ENCODE peak calls at places on chromosomes 13 and 19, in eight cellular contexts. One of them, this sample, is unnamed.

GRCh38 chr13:94112227-94112626 is 367.3 kb downstream of the DCT start:
- DNase-seq in endodermal cell: no peak
- DNase-seq in CD4-positive, alpha-beta T cell: no peak
- DNase-seq in IMR-90: peak; percentile 98
- DNase-seq in uterus: no peak
- DNase-seq in colonic mucosa: no peak
- DNase-seq in OCI-LY7: no peak
- DNase-seq in tibial nerve: peak; percentile 18
- DNase-seq in this sample: no peak

GRCh38 chr19:4380254-4380727 is 20.1 kb downstream of the SH3GL1 start:
- DNase-seq in uterus: peak; percentile 45
- DNase-seq in CD4-positive, alpha-beta T cell: peak; percentile 51
- DNase-seq in tibial nerve: no peak
- DNase-seq in endodermal cell: no peak
- DNase-seq in colonic mucosa: no peak
- DNase-seq in OCI-LY7: peak; percentile 43
- DNase-seq in IMR-90: no peak
- DNase-seq in this sample: no peak

GRCh38 chr13:31172535-31172934 is 10.8 kb upstream of the HSPH1 start:
- DNase-seq in IMR-90: peak; percentile 84
- DNase-seq in endodermal cell: no peak
- DNase-seq in tibial nerve: no peak
- DNase-seq in colonic mucosa: no peak
- DNase-seq in OCI-LY7: no peak
- DNase-seq in uterus: no peak
- DNase-seq in CD4-positive, alpha-beta T cell: no peak
- DNase-seq in this sample: no peak

GRCh38 chr13:96003304-96003703 is 49.9 kb downstream of the UGGT2 start:
- DNase-seq in uterus: no peak
- DNase-seq in CD4-positive, alpha-beta T cell: no peak
- DNase-seq in IMR-90: no peak
- DNase-seq in endodermal cell: peak; percentile 39
- DNase-seq in OCI-LY7: no peak
- DNase-seq in tibial nerve: no peak
- DNase-seq in colonic mucosa: no peak
- DNase-seq in this sample: no peak

GRCh38 chr19:47239610-47240296 is 8.8 kb upstream of the BBC3 start:
- DNase-seq in tibial nerve: no peak
- DNase-seq in colonic mucosa: no peak
- DNase-seq in OCI-LY7: no peak
- DNase-seq in CD4-positive, alpha-beta T cell: no peak
- DNase-seq in uterus: peak; percentile 66
- DNase-seq in endodermal cell: peak; percentile 87
- DNase-seq in IMR-90: peak; percentile 47
- DNase-seq in this sample: peak; percentile 50

GRCh38 chr13:113746143-113746525 is 12.9 kb upstream of the TMEM255B start:
- DNase-seq in colonic mucosa: peak; percentile 44
- DNase-seq in uterus: no peak
- DNase-seq in endodermal cell: no peak
- DNase-seq in CD4-positive, alpha-beta T cell: no peak
- DNase-seq in tibial nerve: no peak
- DNase-seq in IMR-90: no peak
- DNase-seq in OCI-LY7: no peak
- DNase-seq in this sample: peak; percentile 47

GRCh38 chr19:38632476-38633213 is 13.7 kb downstream of the EIF3K start:
- DNase-seq in tibial nerve: no peak
- DNase-seq in IMR-90: no peak
- DNase-seq in CD4-positive, alpha-beta T cell: no peak
- DNase-seq in OCI-LY7: no peak
- DNase-seq in uterus: no peak
- DNase-seq in endodermal cell: peak; percentile 46
- DNase-seq in colonic mucosa: no peak
- DNase-seq in this sample: no peak

GRCh38 chr13:21800847-21801616 is 130.2 kb downstream of the FGF9 start:
- DNase-seq in OCI-LY7: no peak
- DNase-seq in uterus: no peak
- DNase-seq in CD4-positive, alpha-beta T cell: no peak
- DNase-seq in IMR-90: peak; percentile 24
- DNase-seq in tibial nerve: no peak
- DNase-seq in colonic mucosa: no peak
- DNase-seq in endodermal cell: no peak
- DNase-seq in this sample: no peak

GRCh38 chr13:34826432-34826831 is 115.6 kb upstream of the NBEA start:
- DNase-seq in tibial nerve: no peak
- DNase-seq in colonic mucosa: no peak
- DNase-seq in uterus: no peak
- DNase-seq in OCI-LY7: no peak
- DNase-seq in CD4-positive, alpha-beta T cell: no peak
- DNase-seq in endodermal cell: no peak
- DNase-seq in IMR-90: no peak
- DNase-seq in this sample: no peak

GRCh38 chr13:20773194-20774080 is at the start of gene EEF1AKMT1:
- DNase-seq in OCI-LY7: peak; percentile 86
- DNase-seq in CD4-positive, alpha-beta T cell: peak; percentile 94
- DNase-seq in IMR-90: peak; percentile 91
- DNase-seq in endodermal cell: peak; percentile 98
- DNase-seq in colonic mucosa: peak; percentile 95
- DNase-seq in uterus: peak; percentile 93
- DNase-seq in tibial nerve: peak; percentile 87
- DNase-seq in this sample: peak; percentile 97

GRCh38 chr19:13938361-13939027 is at the start of gene PODNL1:
- DNase-seq in endodermal cell: no peak
- DNase-seq in IMR-90: peak; percentile 53
- DNase-seq in tibial nerve: peak; percentile 69
- DNase-seq in colonic mucosa: no peak
- DNase-seq in OCI-LY7: no peak
- DNase-seq in uterus: no peak
- DNase-seq in CD4-positive, alpha-beta T cell: no peak
- DNase-seq in this sample: no peak

GRCh38 chr13:98989469-98990235 is 11.8 kb upstream of the DOCK9 start:
- DNase-seq in OCI-LY7: no peak
- DNase-seq in endodermal cell: no peak
- DNase-seq in uterus: no peak
- DNase-seq in colonic mucosa: no peak
- DNase-seq in IMR-90: no peak
- DNase-seq in tibial nerve: no peak
- DNase-seq in CD4-positive, alpha-beta T cell: no peak
- DNase-seq in this sample: no peak

DNA sequence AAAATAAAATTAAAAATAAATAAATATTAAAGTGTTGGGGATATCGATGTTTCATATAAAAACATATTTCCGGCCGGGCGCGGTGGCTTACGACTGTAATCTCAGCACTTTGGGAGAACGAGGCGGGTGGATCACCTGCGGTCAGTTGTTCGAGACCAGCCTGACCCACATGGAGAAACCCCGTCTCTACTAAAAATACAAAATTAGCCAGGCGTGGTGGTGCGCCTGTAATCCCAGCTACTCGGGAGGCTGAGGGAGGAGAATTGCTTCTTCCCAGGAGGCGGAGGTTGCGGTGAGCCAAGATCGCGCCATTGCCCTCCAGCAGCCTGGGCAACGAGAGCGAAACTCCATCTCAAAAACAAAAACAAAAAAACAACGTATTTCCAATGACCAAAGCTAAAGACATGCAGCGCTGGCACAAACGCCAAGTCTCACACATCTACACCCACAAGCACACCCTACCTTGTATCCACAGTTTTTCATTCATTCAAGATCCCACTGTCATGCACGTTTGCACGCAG is 907 bp downstream of the ZNF569 start:
- DNase-seq in CD4-positive, alpha-beta T cell: no peak
- DNase-seq in OCI-LY7: no peak
- DNase-seq in IMR-90: no peak
- DNase-seq in tibial nerve: no peak
- DNase-seq in colonic mucosa: no peak
- DNase-seq in uterus: no peak
- DNase-seq in endodermal cell: peak; percentile 52
- DNase-seq in this sample: peak; percentile 4
- H3K9me3 ChIP-seq in CD4-positive, alpha-beta T cell: peaks cover 28% of the 10 kb centered on the region
- H3K9me3 ChIP-seq in OCI-LY7: peaks cover 25% of the 10 kb centered on the region
- H3K9me3 ChIP-seq in IMR-90: peaks cover 1% of the 10 kb centered on the region
- H3K9me3 ChIP-seq in tibial nerve: no peaks in the 10 kb centered on the region
- H3K9me3 ChIP-seq in colonic mucosa: no peaks in the 10 kb centered on the region
- H3K9me3 ChIP-seq in uterus: peaks cover 17% of the 10 kb centered on the region
- H3K9me3 ChIP-seq in endodermal cell: peaks cover 43% of the 10 kb centered on the region
- H3K9me3 ChIP-seq in this sample: no peaks in the 10 kb centered on the region

GRCh38 chr13:19159761-19160420 is 21.7 kb downstream of the TUBA3C start:
- DNase-seq in endodermal cell: no peak
- DNase-seq in IMR-90: no peak
- DNase-seq in colonic mucosa: no peak
- DNase-seq in CD4-positive, alpha-beta T cell: no peak
- DNase-seq in tibial nerve: no peak
- DNase-seq in OCI-LY7: no peak
- DNase-seq in uterus: no peak
- DNase-seq in this sample: no peak
- H3K9me3 ChIP-seq in endodermal cell: peaks cover 68% of the 10 kb centered on the region
- H3K9me3 ChIP-seq in IMR-90: peaks cover 60% of the 10 kb centered on the region
- H3K9me3 ChIP-seq in colonic mucosa: no peaks in the 10 kb centered on the region
- H3K9me3 ChIP-seq in CD4-positive, alpha-beta T cell: peaks cover 4% of the 10 kb centered on the region
- H3K9me3 ChIP-seq in tibial nerve: no peaks in the 10 kb centered on the region
- H3K9me3 ChIP-seq in OCI-LY7: no peaks in the 10 kb centered on the region
- H3K9me3 ChIP-seq in uterus: no peaks in the 10 kb centered on the region
- H3K9me3 ChIP-seq in this sample: peaks cover 3% of the 10 kb centered on the region

GRCh38 chr19:53246498-53246897 is 8.2 kb downstream of the ZNF677 start:
- DNase-seq in uterus: no peak
- DNase-seq in tibial nerve: no peak
- DNase-seq in OCI-LY7: peak; percentile 38
- DNase-seq in endodermal cell: no peak
- DNase-seq in IMR-90: no peak
- DNase-seq in colonic mucosa: no peak
- DNase-seq in CD4-positive, alpha-beta T cell: no peak
- DNase-seq in this sample: no peak
- H3K9me3 ChIP-seq in uterus: peaks cover 46% of the 10 kb centered on the region
- H3K9me3 ChIP-seq in tibial nerve: no peaks in the 10 kb centered on the region
- H3K9me3 ChIP-seq in OCI-LY7: peaks cover 9% of the 10 kb centered on the region
- H3K9me3 ChIP-seq in endodermal cell: peaks cover 95% of the 10 kb centered on the region
- H3K9me3 ChIP-seq in IMR-90: peaks cover 31% of the 10 kb centered on the region
- H3K9me3 ChIP-seq in colonic mucosa: no peaks in the 10 kb centered on the region
- H3K9me3 ChIP-seq in CD4-positive, alpha-beta T cell: peaks cover 69% of the 10 kb centered on the region
- H3K9me3 ChIP-seq in this sample: no peaks in the 10 kb centered on the region

GRCh38 chr19:20238025-20238623 is 71.1 kb downstream of the ZNF486 start:
- DNase-seq in colonic mucosa: peak; percentile 92
- DNase-seq in IMR-90: peak; percentile 77
- DNase-seq in tibial nerve: peak; percentile 85
- DNase-seq in endodermal cell: peak; percentile 99
- DNase-seq in OCI-LY7: peak; percentile 97
- DNase-seq in uterus: peak; percentile 90
- DNase-seq in CD4-positive, alpha-beta T cell: peak; percentile 75
- DNase-seq in this sample: peak; percentile 82

GRCh38 chr19:20233105-20233504 is 66.1 kb downstream of the ZNF486 start:
- DNase-seq in uterus: no peak
- DNase-seq in colonic mucosa: peak; percentile 55
- DNase-seq in endodermal cell: no peak
- DNase-seq in IMR-90: no peak
- DNase-seq in OCI-LY7: no peak
- DNase-seq in tibial nerve: no peak
- DNase-seq in CD4-positive, alpha-beta T cell: no peak
- DNase-seq in this sample: no peak

DNA sequence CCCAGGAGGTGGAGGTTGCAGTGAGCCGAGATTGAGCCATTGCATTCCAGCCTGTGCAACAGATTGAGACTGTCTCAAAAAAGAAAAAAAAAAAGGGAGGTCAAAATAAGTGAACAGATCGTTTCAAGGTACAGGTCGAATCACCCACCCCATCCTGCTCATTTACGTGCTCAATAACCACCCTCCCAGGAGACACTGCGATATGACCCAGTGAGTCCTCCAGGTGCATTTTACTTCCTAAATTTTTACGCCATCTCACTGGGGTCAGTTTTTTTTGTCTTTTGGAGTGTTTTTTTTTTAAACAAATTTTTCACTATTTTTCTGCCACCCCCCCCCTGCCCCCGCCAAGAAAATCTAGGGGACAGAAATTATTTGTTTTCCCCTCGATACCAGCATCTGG is 68.1 kb downstream of the ZNF486 start:
- DNase-seq in endodermal cell: no peak
- DNase-seq in uterus: no peak
- DNase-seq in IMR-90: no peak
- DNase-seq in tibial nerve: no peak
- DNase-seq in CD4-positive, alpha-beta T cell: no peak
- DNase-seq in OCI-LY7: no peak
- DNase-seq in colonic mucosa: no peak
- DNase-seq in this sample: no peak
- H3K9me3 ChIP-seq in endodermal cell: peaks cover 68% of the 10 kb centered on the region
- H3K9me3 ChIP-seq in uterus: no peaks in the 10 kb centered on the region
- H3K9me3 ChIP-seq in IMR-90: peaks cover 7% of the 10 kb centered on the region
- H3K9me3 ChIP-seq in tibial nerve: no peaks in the 10 kb centered on the region
- H3K9me3 ChIP-seq in CD4-positive, alpha-beta T cell: no peaks in the 10 kb centered on the region
- H3K9me3 ChIP-seq in OCI-LY7: peaks cover 35% of the 10 kb centered on the region
- H3K9me3 ChIP-seq in colonic mucosa: no peaks in the 10 kb centered on the region
- H3K9me3 ChIP-seq in this sample: peaks cover 2% of the 10 kb centered on the region

GRCh38 chr19:56976300-56976699 is 135.8 kb upstream of the PEG3 start:
- DNase-seq in IMR-90: no peak
- DNase-seq in colonic mucosa: no peak
- DNase-seq in endodermal cell: no peak
- DNase-seq in tibial nerve: no peak
- DNase-seq in uterus: no peak
- DNase-seq in CD4-positive, alpha-beta T cell: no peak
- DNase-seq in OCI-LY7: no peak
- DNase-seq in this sample: no peak

GRCh38 chr19:56974554-56975207 is 134.2 kb upstream of the PEG3 start:
- DNase-seq in CD4-positive, alpha-beta T cell: no peak
- DNase-seq in IMR-90: no peak
- DNase-seq in tibial nerve: no peak
- DNase-seq in colonic mucosa: no peak
- DNase-seq in uterus: no peak
- DNase-seq in OCI-LY7: no peak
- DNase-seq in endodermal cell: no peak
- DNase-seq in this sample: no peak

GRCh38 chr19:56973713-56974553 is 133.4 kb upstream of the PEG3 start:
- DNase-seq in uterus: no peak
- DNase-seq in OCI-LY7: no peak
- DNase-seq in endodermal cell: no peak
- DNase-seq in CD4-positive, alpha-beta T cell: no peak
- DNase-seq in IMR-90: no peak
- DNase-seq in colonic mucosa: no peak
- DNase-seq in tibial nerve: no peak
- DNase-seq in this sample: no peak

GRCh38 chr19:56978023-56978565 is 137.6 kb upstream of the PEG3 start:
- DNase-seq in tibial nerve: no peak
- DNase-seq in colonic mucosa: no peak
- DNase-seq in uterus: no peak
- DNase-seq in OCI-LY7: no peak
- DNase-seq in IMR-90: no peak
- DNase-seq in endodermal cell: no peak
- DNase-seq in CD4-positive, alpha-beta T cell: no peak
- DNase-seq in this sample: no peak

GRCh38 chr19:56976995-56977906 is 136.7 kb upstream of the PEG3 start:
- DNase-seq in OCI-LY7: no peak
- DNase-seq in IMR-90: no peak
- DNase-seq in uterus: no peak
- DNase-seq in colonic mucosa: no peak
- DNase-seq in CD4-positive, alpha-beta T cell: no peak
- DNase-seq in endodermal cell: no peak
- DNase-seq in tibial nerve: no peak
- DNase-seq in this sample: no peak
- H3K9me3 ChIP-seq in OCI-LY7: peaks cover 5% of the 10 kb centered on the region
- H3K9me3 ChIP-seq in IMR-90: peaks cover 54% of the 10 kb centered on the region
- H3K9me3 ChIP-seq in uterus: no peaks in the 10 kb centered on the region
- H3K9me3 ChIP-seq in colonic mucosa: no peaks in the 10 kb centered on the region
- H3K9me3 ChIP-seq in CD4-positive, alpha-beta T cell: peaks cover 31% of the 10 kb centered on the region
- H3K9me3 ChIP-seq in endodermal cell: peaks cover 60% of the 10 kb centered on the region
- H3K9me3 ChIP-seq in tibial nerve: no peaks in the 10 kb centered on the region
- H3K9me3 ChIP-seq in this sample: no peaks in the 10 kb centered on the region

This sample was measured in WERI-Rb-1.